ENCODE peak calls at places on chromosomes 1 and 21, in four cellular contexts. B, E, U and Y are unnamed samples.
A peak's percentile ranks its signal among the peaks of the same experiment; 100 is the strongest.

GRCh38 chr1:172121071-172121717 is 279.9 kb downstream of the DNM3 start:
- DNase-seq in B (no peak), U (no peak), E (no peak), Y (no peak)

GRCh38 chr1:9724706-9725476 is 73.4 kb downstream of the PIK3CD start:
- DNase-seq in B (peak; percentile 87), U (peak; percentile 58), E (no peak), Y (peak; percentile 80)

GRCh38 chr1:111116496-111116895 is 23.4 kb downstream of the DRAM2 start:
- DNase-seq in U (no peak), E (no peak), B (no peak), Y (no peak)

GRCh38 chr1:43005460-43006351 is 47.0 kb upstream of the SLC2A1 start:
- DNase-seq in U (peak; percentile 49), E (no peak), B (peak; percentile 76), Y (peak; percentile 47)

GRCh38 chr1:218537131-218537904 is 192.2 kb downstream of the TGFB2 start:
- DNase-seq in E (no peak), U (no peak), B (no peak), Y (no peak)

GRCh38 chr1:44696789-44697188 is 22.3 kb downstream of the ARMH1 start:
- DNase-seq in U (no peak), E (no peak), B (no peak), Y (no peak)

GRCh38 chr1:154418062-154418897 is 13.1 kb downstream of the IL6R start:
- DNase-seq in E (no peak), B (no peak), U (peak; percentile 99), Y (no peak)

GRCh38 chr1:178470411-178470960 is 26.3 kb downstream of the CLEC20A start:
- DNase-seq in E (no peak), B (no peak), U (no peak), Y (no peak)

GRCh38 chr1:15153184-15153841 is at the start of gene TMEM51:
- DNase-seq in B (peak; percentile 87), U (peak; percentile 60), E (no peak), Y (peak; percentile 85)

GRCh38 chr1:29202584-29203340 is 21.1 kb upstream of the SRSF4 start:
- DNase-seq in B (peak; percentile 95), U (peak; percentile 89), E (peak; percentile 47), Y (peak; percentile 99)

GRCh38 chr1:172269084-172269483 is 151.4 kb upstream of the C1orf105 start:
- DNase-seq in B (no peak), U (peak; percentile 82), E (no peak), Y (no peak)

DNA sequence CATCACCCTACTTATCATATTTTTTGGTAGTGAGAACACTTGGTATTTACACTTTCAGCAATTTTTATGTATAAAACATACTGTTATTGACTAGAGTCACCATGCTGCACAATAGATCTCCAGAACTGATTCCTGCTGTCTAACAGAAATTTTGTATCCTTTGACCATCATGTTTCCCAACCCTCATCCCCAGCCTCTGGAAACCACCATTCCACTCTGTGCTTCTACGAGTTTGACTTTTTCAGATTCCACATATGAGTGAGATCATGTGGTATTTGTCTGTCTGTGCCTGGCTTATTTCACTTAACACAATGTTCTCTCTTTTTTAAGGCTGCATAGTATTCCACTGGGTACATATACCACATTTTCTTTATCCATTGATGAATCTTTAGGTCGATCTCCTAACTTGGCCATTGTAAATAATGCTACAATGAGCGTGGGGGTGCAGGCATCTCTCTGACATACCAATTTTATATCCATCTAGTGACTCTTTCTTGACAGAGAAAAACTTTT is 115.9 kb upstream of the RUNX1 start:
- DNase-seq in B (no peak), E (no peak), U (no peak), Y (no peak)
- TF ChIP-seq CREB1 in B (no peak), E (no peak), U (no peak), Y (no peak)

GRCh38 chr1:21778405-21778727 is 4.6 kb downstream of the USP48 start:
- DNase-seq in E (no peak), B (no peak), U (peak; percentile 33), Y (no peak)

GRCh38 chr1:21779613-21780521 is 3.1 kb downstream of the USP48 start:
- DNase-seq in B (no peak), E (peak; percentile 98), U (no peak), Y (no peak)

GRCh38 chr1:21783679-21784603 is 992 bp upstream of the USP48 start:
- DNase-seq in U (peak; percentile 97), E (peak; percentile 84), B (peak; percentile 86), Y (peak; percentile 97)

GRCh38 chr1:21782868-21783678 is at the start of gene USP48:
- DNase-seq in B (peak; percentile 98), U (peak; percentile 92), E (peak; percentile 87), Y (peak; percentile 98)

DNA sequence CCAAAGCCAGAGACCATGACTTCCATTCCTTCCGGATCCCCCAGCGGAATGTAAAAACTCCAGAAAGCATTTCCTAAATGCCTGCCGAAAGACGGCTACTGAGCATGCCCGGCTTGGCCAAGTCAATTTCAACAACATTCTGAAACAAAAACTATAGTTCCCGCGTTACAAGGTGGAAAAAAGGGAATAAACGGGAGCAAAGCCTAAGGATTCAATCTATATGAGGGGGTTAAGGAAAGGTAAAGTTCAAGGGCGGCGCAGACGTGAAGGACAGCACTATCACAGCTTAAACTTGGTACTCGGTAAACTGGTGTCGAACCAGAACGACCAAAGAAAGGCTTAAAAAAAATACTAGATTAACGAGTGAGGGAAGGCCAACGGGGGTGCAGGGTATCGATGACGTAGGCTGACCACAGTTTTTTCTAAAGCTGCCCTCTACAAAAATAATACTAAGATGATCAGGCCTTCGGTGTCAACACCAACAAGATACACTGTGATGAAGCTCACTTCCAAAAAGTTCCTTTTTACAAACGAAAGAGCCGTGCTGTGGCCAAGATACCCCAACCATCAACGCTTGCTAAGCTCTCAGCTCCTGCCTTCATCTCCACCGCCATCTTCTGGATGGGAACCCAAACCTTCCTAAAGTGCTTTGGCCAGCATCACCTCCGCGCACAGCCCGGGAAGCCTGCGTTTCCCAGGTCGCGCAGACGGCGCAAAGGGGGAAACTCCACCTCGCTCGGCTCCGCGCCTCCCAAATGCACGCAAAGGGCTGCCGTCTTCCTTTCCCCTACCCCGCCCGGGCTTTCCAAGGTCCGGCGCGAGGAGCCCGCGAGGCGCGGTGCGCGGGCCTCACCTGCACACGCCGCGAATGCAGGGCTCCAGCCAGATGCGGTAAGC is 730 bp downstream of the USP48 start:
- DNase-seq in B (peak; percentile 30), U (peak; percentile 50), E (peak; percentile 74), Y (no peak)
- TF ChIP-seq NR2C2 in B (no peak), U (no peak), E (no peak), Y (no peak)

GRCh38 chr1:201774224-201774982 is 54.6 kb upstream of the IPO9 start:
- DNase-seq in U (no peak), B (no peak), E (no peak), Y (no peak)
- TF ChIP-seq CREB1 in U (no peak), B (no peak), E (no peak), Y (no peak)

GRCh38 chr21:45954921-45955320 is 26.6 kb upstream of the COL6A1 start:
- DNase-seq in E (no peak), B (no peak), U (no peak), Y (no peak)

GRCh38 chr21:45957551-45957950 is 24.0 kb upstream of the COL6A1 start:
- DNase-seq in E (no peak), B (no peak), U (no peak), Y (no peak)

GRCh38 chr21:45959182-45959581 is 22.4 kb upstream of the COL6A1 start:
- DNase-seq in E (no peak), B (no peak), U (no peak), Y (no peak)

GRCh38 chr21:45959779-45960390 is 21.7 kb upstream of the COL6A1 start:
- DNase-seq in U (no peak), E (no peak), B (no peak), Y (no peak)

DNA sequence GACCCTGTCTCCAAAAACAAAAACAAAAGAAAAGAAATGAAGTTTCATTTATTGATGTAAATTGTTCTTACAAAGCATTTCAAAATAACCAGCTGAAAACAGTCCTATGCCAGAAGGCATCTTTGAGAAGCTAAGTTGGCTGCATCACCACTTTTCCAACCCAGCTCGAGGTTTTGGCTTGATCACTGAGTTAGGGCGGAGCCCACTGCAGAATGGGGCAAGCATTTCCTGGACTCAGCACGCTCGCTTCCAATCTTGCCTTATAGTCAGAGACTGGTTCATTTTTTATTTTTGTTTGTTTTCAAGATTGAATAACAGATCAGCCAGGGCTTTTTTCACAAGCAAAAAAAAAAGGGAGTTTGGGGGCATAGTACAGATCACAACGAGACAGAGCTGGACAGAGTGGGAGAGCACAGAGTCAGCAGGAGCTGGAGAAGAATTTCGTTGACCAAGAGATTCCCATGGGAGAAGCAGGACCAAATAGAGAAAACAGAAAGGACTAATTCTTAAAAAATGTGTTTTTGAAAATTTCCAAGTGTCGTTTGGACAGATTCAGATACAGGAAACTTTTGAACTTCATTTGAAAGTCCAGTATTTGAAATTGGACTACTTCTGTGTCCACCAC is 23.5 kb upstream of the COL6A1 start:
- DNase-seq in B (no peak), E (no peak), U (no peak), Y (no peak)
- TF ChIP-seq NR2C2 in B (no peak), E (no peak), U (no peak), Y (no peak)